ENCODE peak calls at places on chromosomes 3 and 15, in nine cellular contexts. T is AG04450, D is lower lobe of right lung, A is neural progenitor cell, E is Panc1, K is brain microvascular endothelial cell, Q is cardiac muscle cell, G is fibroblast of the aortic adventitia, B is pancreas. P is an unnamed sample.

GRCh38 chr3:11944052-11944673 is 60.0 kb upstream of the SYN2 start:
- DNase-seq in T (no peak), D (no peak), A (peak; percentile 69), E (peak; percentile 4), K (peak; percentile 11), Q (peak; percentile 38), G (peak; percentile 13), B (no peak), P (peak; percentile 7)

GRCh38 chr15:53976844-53977392 is 1.3 kb upstream of the UNC13C start:
- DNase-seq in T (no peak), D (no peak), A (peak; percentile 28), E (no peak), K (peak; percentile 0), Q (no peak), G (no peak), B (no peak), P (no peak)

GRCh38 chr15:31495281-31495680 is 168.6 kb downstream of the KLF13 start:
- DNase-seq in T (no peak), D (no peak), A (no peak), E (no peak), K (no peak), Q (no peak), G (no peak), B (no peak), P (no peak)

GRCh38 chr15:39269821-39270220 is 311.1 kb upstream of the THBS1 start:
- DNase-seq in T (no peak), D (no peak), A (no peak), E (no peak), K (no peak), Q (no peak), G (no peak), B (no peak), P (no peak)

GRCh38 chr3:126339466-126339865 is 17.7 kb downstream of the KLF15 start:
- DNase-seq in T (no peak), D (peak; percentile 11), A (no peak), E (no peak), K (no peak), Q (no peak), G (no peak), B (peak; percentile 4), P (no peak)

GRCh38 chr15:63860161-63860954 is 26.6 kb upstream of the HERC1 start:
- DNase-seq in T (no peak), D (no peak), A (no peak), E (no peak), K (no peak), Q (no peak), G (no peak), B (no peak), P (no peak)

GRCh38 chr3:8966150-8966819 is 3.0 kb upstream of the RAD18 start:
- DNase-seq in T (no peak), D (no peak), A (no peak), E (no peak), K (no peak), Q (no peak), G (no peak), B (no peak), P (no peak)

GRCh38 chr3:148459931-148460513 is 237.7 kb upstream of the AGTR1 start:
- DNase-seq in T (no peak), D (no peak), A (no peak), E (no peak), K (no peak), Q (peak; percentile 14), G (peak; percentile 42), B (no peak), P (no peak)

GRCh38 chr15:99495430-99496301 is 70.1 kb upstream of the MEF2A start:
- DNase-seq in T (no peak), D (no peak), A (no peak), E (no peak), K (no peak), Q (peak; percentile 47), G (peak; percentile 25), B (no peak), P (no peak)

GRCh38 chr3:14525685-14526631 is 14.2 kb downstream of the GRIP2 start:
- DNase-seq in T (no peak), D (peak; percentile 29), A (no peak), E (no peak), K (peak; percentile 66), Q (peak; percentile 53), G (peak; percentile 72), B (no peak), P (no peak)

GRCh38 chr15:80317389-80318169 is 65.6 kb upstream of the CTXND1 start:
- DNase-seq in T (peak; percentile 79), D (no peak), A (no peak), E (no peak), K (peak; percentile 69), Q (peak; percentile 87), G (peak; percentile 83), B (no peak), P (peak; percentile 20)

GRCh38 chr3:101954361-101954760 is 105.0 kb downstream of the NFKBIZ start:
- DNase-seq in T (no peak), D (no peak), A (no peak), E (no peak), K (no peak), Q (no peak), G (no peak), B (no peak), P (no peak)
- TF ChIP-seq CTCF in T (no peak), D (no peak), A (no peak), E (no peak), K (no peak), Q (no peak), G (no peak), B (no peak), P (no peak)

GRCh38 chr15:36449662-36450145 is 129.7 kb upstream of the CDIN1 start:
- DNase-seq in T (no peak), D (no peak), A (no peak), E (no peak), K (no peak), Q (no peak), G (peak; percentile 33), B (no peak), P (no peak)
- H3K4me3 ChIP-seq in T (no peak overlapping the region), D (no peak overlapping the region), A (no peak overlapping the region), E (no peak overlapping the region), K (no peak overlapping the region), Q (no peak overlapping the region), G (no peak overlapping the region), B (no peak overlapping the region), P (no peak overlapping the region)

GRCh38 chr3:129632977-129633376 is 26.5 kb upstream of the PLXND1 start:
- DNase-seq in T (no peak), D (no peak), A (no peak), E (no peak), K (no peak), Q (no peak), G (no peak), B (no peak), P (no peak)

GRCh38 chr3:129636082-129636481 is 29.6 kb upstream of the PLXND1 start:
- DNase-seq in T (no peak), D (no peak), A (no peak), E (no peak), K (no peak), Q (no peak), G (no peak), B (no peak), P (no peak)

GRCh38 chr3:129632056-129632455 is 25.6 kb upstream of the PLXND1 start:
- DNase-seq in T (no peak), D (no peak), A (no peak), E (no peak), K (no peak), Q (no peak), G (no peak), B (no peak), P (no peak)

GRCh38 chr3:129632556-129632955 is 26.1 kb upstream of the PLXND1 start:
- DNase-seq in T (no peak), D (no peak), A (no peak), E (no peak), K (no peak), Q (no peak), G (no peak), B (no peak), P (no peak)

DNA sequence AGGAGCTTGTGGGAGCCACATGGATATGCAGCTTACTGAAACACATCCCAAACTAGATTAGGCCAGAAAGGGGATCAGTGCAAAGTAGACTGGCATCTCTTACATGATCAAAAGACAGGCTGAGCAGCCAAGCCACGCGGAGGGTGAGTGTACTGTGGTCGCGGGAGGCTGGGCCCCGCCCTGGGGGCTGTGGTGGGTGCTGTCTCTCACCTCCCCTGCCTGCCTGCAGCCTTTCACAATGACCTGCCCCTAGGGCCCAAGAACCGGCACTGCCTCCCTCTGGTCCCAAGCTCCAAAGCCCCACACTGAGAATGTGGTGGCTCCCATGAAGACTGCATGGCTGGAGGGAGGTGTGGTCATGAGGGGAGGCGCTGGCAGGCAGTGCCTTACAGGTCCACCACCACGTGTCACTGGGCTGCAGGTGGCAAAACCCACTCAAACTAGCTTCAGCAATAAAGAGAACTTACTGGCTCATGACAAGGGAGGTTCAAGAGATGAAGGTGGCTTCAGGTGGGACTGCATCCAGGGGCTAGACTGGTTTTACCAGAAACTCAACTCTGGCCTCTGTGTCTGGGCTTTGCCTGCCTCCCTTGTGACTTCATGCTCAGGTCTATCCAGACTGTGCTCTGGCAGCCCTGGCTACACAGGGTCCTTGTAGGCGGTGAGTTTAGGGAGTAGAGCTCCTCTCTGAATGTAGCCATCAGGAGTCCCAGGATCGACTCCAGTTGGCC is 27.4 kb upstream of the PLXND1 start:
- DNase-seq in T (no peak), D (no peak), A (no peak), E (no peak), K (no peak), Q (no peak), G (no peak), B (no peak), P (no peak)
- TF ChIP-seq CTCF in T (no peak), D (no peak), A (no peak), E (no peak), K (no peak), Q (no peak), G (no peak), B (no peak), P (no peak)

GRCh38 chr3:101852315-101852714 is 3.0 kb downstream of the NFKBIZ start:
- DNase-seq in T (no peak), D (no peak), A (no peak), E (no peak), K (no peak), Q (no peak), G (no peak), B (no peak), P (no peak)

GRCh38 chr3:101852983-101853382 is 3.7 kb downstream of the NFKBIZ start:
- DNase-seq in T (no peak), D (no peak), A (no peak), E (no peak), K (no peak), Q (no peak), G (no peak), B (no peak), P (no peak)

GRCh38 chr3:101853465-101853864 is 4.2 kb downstream of the NFKBIZ start:
- DNase-seq in T (no peak), D (no peak), A (no peak), E (no peak), K (no peak), Q (no peak), G (no peak), B (no peak), P (no peak)

GRCh38 chr3:101854608-101855304 is 5.4 kb downstream of the NFKBIZ start:
- DNase-seq in T (no peak), D (no peak), A (no peak), E (no peak), K (no peak), Q (no peak), G (no peak), B (no peak), P (no peak)

DNA sequence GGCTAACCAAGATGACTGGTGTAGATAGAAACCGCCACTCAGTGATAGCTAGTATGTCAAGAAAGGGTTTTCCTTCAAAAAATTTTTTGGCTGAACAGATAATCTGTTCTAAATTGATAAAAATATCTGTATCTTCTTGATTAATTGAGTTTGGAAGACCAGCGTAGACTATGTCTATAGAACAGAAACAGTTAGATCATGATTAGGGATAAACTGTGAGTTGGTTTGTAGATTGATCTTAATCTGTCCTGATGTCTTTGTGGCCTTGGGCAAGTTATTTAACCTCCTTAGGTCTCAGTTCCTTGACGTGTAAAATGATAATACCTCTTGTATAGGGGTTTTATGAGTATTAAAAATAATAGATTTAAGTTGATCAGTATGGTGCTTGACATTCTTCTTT is 4.7 kb downstream of the NFKBIZ start:
- DNase-seq in T (no peak), D (no peak), A (no peak), E (no peak), K (no peak), Q (no peak), G (no peak), B (no peak), P (no peak)
- H3K4me3 ChIP-seq in T (no peak overlapping the region), D (peak overlapping the region; percentile 89), A (no peak overlapping the region), E (no peak overlapping the region), K (no peak overlapping the region), Q (no peak overlapping the region), G (no peak overlapping the region), B (peak overlapping the region; percentile 3), P (no peak overlapping the region)

P was measured in HFF-Myc.